ENCODE peak calls at places on chromosome 11, in nine cellular contexts. T, J, L, Q, M, G, X, C and V are unnamed samples.

GRCh38 chr11:107705027-107705426 is 6.8 kb downstream of the SLN start:
- DNase-seq in M (peak; percentile 82), C (no peak), Q (no peak), X (peak; percentile 31), L (no peak), J (no peak), T (no peak), G (no peak), V (no peak)

GRCh38 chr11:78419327-78419726 is 1.7 kb upstream of the GAB2 start:
- DNase-seq in C (peak; percentile 29), X (peak; percentile 24), Q (no peak), L (peak; percentile 31), G (peak; percentile 89), M (peak; percentile 99), J (no peak), T (no peak), V (no peak)

GRCh38 chr11:68267881-68268240 is 3.9 kb downstream of the C11orf24 start:
- DNase-seq in J (no peak), X (no peak), T (no peak), L (no peak), C (no peak), G (peak; percentile 20), M (no peak), Q (no peak), V (no peak)

GRCh38 chr11:102360681-102361080 is 13.7 kb downstream of the BIRC2 start:
- DNase-seq in L (no peak), T (no peak), G (no peak), Q (no peak), M (no peak), J (no peak), C (no peak), X (no peak), V (no peak)

GRCh38 chr11:110951041-110951440 is 238.8 kb upstream of the ARHGAP20 start:
- DNase-seq in L (no peak), Q (no peak), M (no peak), J (no peak), G (no peak), X (no peak), T (no peak), C (no peak), V (no peak)

GRCh38 chr11:69319255-69320106 is 25.5 kb downstream of the MYEOV start:
- DNase-seq in M (no peak), X (no peak), C (no peak), T (no peak), J (no peak), G (no peak), Q (no peak), L (no peak), V (no peak)

GRCh38 chr11:16778876-16779275 is 40.4 kb downstream of the C11orf58 start:
- DNase-seq in X (no peak), C (no peak), T (peak; percentile 53), G (peak; percentile 80), Q (no peak), J (no peak), M (no peak), L (no peak), V (no peak)

GRCh38 chr11:12845739-12846358 is 163.3 kb upstream of the RASSF10 start:
- DNase-seq in C (peak; percentile 31), X (no peak), Q (peak; percentile 26), G (no peak), M (peak; percentile 80), L (no peak), T (peak; percentile 70), J (no peak), V (no peak)

GRCh38 chr11:57792060-57792541 is 30.5 kb downstream of the CTNND1 start:
- DNase-seq in X (no peak), T (no peak), G (peak; percentile 91), C (peak; percentile 74), M (peak; percentile 42), L (peak; percentile 78), Q (no peak), J (no peak), V (peak; percentile 75)

GRCh38 chr11:104653011-104653806 is 245.1 kb downstream of the CASP12 start:
- DNase-seq in J (no peak), G (no peak), Q (no peak), X (no peak), T (peak; percentile 17), L (no peak), C (no peak), M (peak; percentile 28), V (peak; percentile 16)

GRCh38 chr11:71310184-71310583 is 57.8 kb upstream of the SHANK2 start:
- DNase-seq in L (no peak), X (no peak), J (no peak), Q (no peak), G (no peak), T (no peak), C (no peak), M (no peak), V (no peak)

GRCh38 chr11:66221726-66222236 is 46.7 kb upstream of the RAB1B start:
- DNase-seq in X (no peak), G (peak; percentile 65), T (no peak), J (no peak), Q (no peak), L (no peak), C (no peak), M (no peak), V (no peak)

GRCh38 chr11:69587454-69588081 is 53.4 kb upstream of the CCND1 start:
- DNase-seq in C (no peak), M (no peak), L (no peak), J (no peak), G (peak; percentile 40), T (no peak), Q (no peak), X (peak; percentile 41), V (no peak)

GRCh38 chr11:94325681-94326080 is 21.3 kb downstream of the IZUMO1R start:
- DNase-seq in L (no peak), C (no peak), J (peak; percentile 94), M (no peak), Q (peak; percentile 25), G (no peak), T (peak; percentile 36), X (peak; percentile 18), V (peak; percentile 57)

DNA sequence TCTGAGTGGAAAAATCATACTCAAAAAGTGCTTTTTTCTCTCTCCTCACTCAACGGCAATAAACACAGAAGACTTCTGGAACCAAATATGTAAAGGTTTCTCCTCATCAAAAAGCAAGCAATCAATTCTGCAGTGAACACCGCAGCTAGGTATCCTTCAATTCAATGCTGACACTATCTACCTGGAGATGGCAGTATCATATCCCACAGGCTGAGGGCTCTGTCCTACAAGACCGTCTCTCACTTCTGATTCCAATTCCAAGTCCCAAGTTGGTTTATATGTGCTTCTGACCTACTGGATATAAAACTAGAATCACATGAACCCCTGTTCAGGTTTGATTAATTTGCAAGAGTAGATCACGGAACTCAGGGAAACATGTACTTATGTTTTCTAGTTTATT is 59.7 kb upstream of the LUZP2 start:
- DNase-seq in Q (no peak), L (no peak), J (no peak), G (no peak), X (no peak), T (no peak), C (no peak), M (no peak), V (no peak)
- TF ChIP-seq CTCF in Q (no peak), L (no peak), J (no peak), G (no peak), X (no peak), T (no peak), C (no peak), M (no peak), V (no peak)

GRCh38 chr11:35375332-35376125 is 43.8 kb downstream of the SLC1A2 start:
- DNase-seq in J (no peak), X (no peak), L (no peak), G (no peak), M (no peak), C (no peak), T (no peak), Q (no peak), V (no peak)

GRCh38 chr11:35376613-35377012 is 42.7 kb downstream of the SLC1A2 start:
- DNase-seq in G (no peak), L (no peak), J (no peak), M (no peak), T (peak; percentile 48), Q (no peak), X (no peak), C (no peak), V (no peak)

GRCh38 chr11:35372565-35373283 is 46.6 kb downstream of the SLC1A2 start:
- DNase-seq in M (no peak), C (no peak), X (peak; percentile 13), J (no peak), Q (no peak), G (no peak), T (no peak), L (no peak), V (no peak)

GRCh38 chr11:35377262-35377661 is 42.1 kb downstream of the SLC1A2 start:
- DNase-seq in J (no peak), T (peak; percentile 30), L (no peak), Q (no peak), G (no peak), C (no peak), M (no peak), X (no peak), V (no peak)

GRCh38 chr11:35373284-35373933 is 45.9 kb downstream of the SLC1A2 start:
- DNase-seq in J (no peak), C (no peak), L (no peak), T (peak; percentile 22), Q (no peak), G (no peak), X (peak; percentile 86), M (no peak), V (no peak)
- TF ChIP-seq CTCF in J (peak; percentile 18), C (no peak), L (no peak), T (no peak), Q (no peak), G (no peak), X (peak; percentile 30), M (no peak), V (no peak)

GRCh38 chr11:2709429-2709828 is 9.6 kb upstream of the KCNQ1OT1 start:
- DNase-seq in J (no peak), G (no peak), Q (no peak), T (no peak), C (no peak), X (no peak), L (no peak), M (peak; percentile 74), V (no peak)

GRCh38 chr11:2708151-2708581 is 8.4 kb upstream of the KCNQ1OT1 start:
- DNase-seq in T (no peak), X (no peak), L (no peak), M (no peak), C (peak; percentile 40), J (no peak), Q (no peak), G (no peak), V (no peak)

GRCh38 chr11:2706321-2706720 is 6.5 kb upstream of the KCNQ1OT1 start:
- DNase-seq in T (no peak), X (no peak), M (no peak), C (no peak), Q (no peak), L (no peak), G (no peak), J (no peak), V (no peak)

GRCh38 chr11:2708757-2709281 is 9.0 kb upstream of the KCNQ1OT1 start:
- DNase-seq in J (no peak), M (peak; percentile 70), C (no peak), X (no peak), T (peak; percentile 82), G (no peak), Q (no peak), L (no peak), V (no peak)

GRCh38 chr11:2707736-2708135 is 7.9 kb upstream of the KCNQ1OT1 start:
- DNase-seq in M (no peak), X (no peak), C (no peak), G (no peak), T (no peak), J (no peak), Q (no peak), L (no peak), V (no peak)
- TF ChIP-seq CTCF in M (no peak), X (no peak), C (no peak), G (no peak), T (no peak), J (no peak), Q (no peak), L (no peak), V (no peak)

GRCh38 chr11:32893091-32893946 is 708 bp downstream of the QSER1 start:
- DNase-seq in J (peak; percentile 80), T (peak; percentile 87), Q (peak; percentile 73), C (peak; percentile 36), L (no peak), X (peak; percentile 43), M (peak; percentile 27), G (peak; percentile 90), V (peak; percentile 57)
- TF ChIP-seq CTCF in J (peak; percentile 36), T (peak; percentile 63), Q (peak; percentile 73), C (peak; percentile 53), L (peak; percentile 69), X (peak; percentile 50), M (peak; percentile 43), G (no peak), V (peak; percentile 44)